ENCODE peak calls at places on chromosomes 12 and 14, in ten cellular contexts. P, H, Z, I, C, A, Y, K, S and O are unnamed samples.

GRCh38 chr12:101004891-101005290 is 205.1 kb downstream of the SLC5A8 start:
- DNase-seq in P (no peak), H (no peak), Z (no peak), I (no peak), C (no peak), A (no peak), Y (no peak), K (no peak), S (no peak), O (no peak)

GRCh38 chr14:100299238-100299560 is 7.0 kb downstream of the SLC25A29 start:
- DNase-seq in P (no peak), H (no peak), Z (peak), I (no peak), C (no peak), A (no peak), Y (no peak), K (no peak), S (no peak), O (no peak)

GRCh38 chr12:48002773-48003218 is 1.5 kb downstream of the COL2A1 start:
- DNase-seq in P (peak), H (no peak), Z (peak), I (peak), C (peak), A (no peak), Y (peak), K (no peak), S (no peak), O (no peak)

GRCh38 chr12:132638541-132639408 is 20.2 kb downstream of the P2RX2 start:
- DNase-seq in P (peak), H (no peak), Z (peak), I (no peak), C (peak), A (no peak), Y (peak), K (no peak), S (no peak), O (no peak)

GRCh38 chr12:1584326-1584725 is 10.1 kb downstream of the FBXL14 start:
- DNase-seq in P (no peak), H (no peak), Z (peak), I (no peak), C (no peak), A (no peak), Y (no peak), K (no peak), S (no peak), O (no peak)

GRCh38 chr12:21831671-21832357 is 57.3 kb upstream of the KCNJ8 start:
- DNase-seq in P (peak), H (peak), Z (no peak), I (no peak), C (no peak), A (no peak), Y (no peak), K (no peak), S (no peak), O (peak)

GRCh38 chr12:83954071-83954789 is 958.4 kb downstream of the SLC6A15 start:
- DNase-seq in P (no peak), H (no peak), Z (no peak), I (no peak), C (no peak), A (no peak), Y (no peak), K (no peak), S (no peak), O (no peak)

GRCh38 chr12:52441320-52441911 is 7.2 kb upstream of the KRT75 start:
- DNase-seq in P (no peak), H (no peak), Z (no peak), I (no peak), C (no peak), A (no peak), Y (peak), K (no peak), S (no peak), O (no peak)

GRCh38 chr12:13038491-13039161 is 5.6 kb upstream of the FAM234B start:
- DNase-seq in P (no peak), H (no peak), Z (no peak), I (no peak), C (no peak), A (no peak), Y (no peak), K (no peak), S (no peak), O (no peak)

GRCh38 chr14:90058876-90059458 is 2.8 kb upstream of the KCNK13 start:
- DNase-seq in P (no peak), H (no peak), Z (no peak), I (no peak), C (no peak), A (no peak), Y (no peak), K (no peak), S (no peak), O (no peak)

GRCh38 chr12:124399622-124400021 is 104.7 kb downstream of the RFLNA start:
- DNase-seq in P (peak), H (no peak), Z (peak), I (peak), C (peak), A (peak), Y (no peak), K (peak), S (no peak), O (no peak)

GRCh38 chr12:131211279-131211938 is 257.7 kb downstream of the ADGRD1 start:
- DNase-seq in P (no peak), H (no peak), Z (no peak), I (no peak), C (no peak), A (no peak), Y (no peak), K (no peak), S (no peak), O (no peak)

GRCh38 chr12:57576613-57577160 is 14.3 kb upstream of the PIP4K2C start:
- DNase-seq in P (no peak), H (no peak), Z (no peak), I (no peak), C (no peak), A (no peak), Y (no peak), K (no peak), S (no peak), O (no peak)